ENCODE peak calls at places on chromosome 20, in four cellular contexts. B is colonic mucosa; M is A549; U is CD4-positive, CD25-positive, alpha-beta regulatory T cell. H is an unnamed sample. For H3K9me3, the result is how much of the 10 kb centered on the place peaks cover.

GRCh38 chr20:23125159-23125558 is 39.0 kb upstream of the CD93 start:
- DNase-seq in M (no peak), U (no peak), B (no peak), H (peak)

GRCh38 chr20:1001981-1002681 is at the start of gene RSPO4:
- DNase-seq in B (no peak), M (no peak), U (no peak), H (peak)

GRCh38 chr20:1209447-1210387 is 6.5 kb downstream of the C20orf202 start:
- DNase-seq in B (no peak), M (peak), U (no peak), H (peak)

GRCh38 chr20:12965212-12965879 is 43.4 kb upstream of the SPTLC3 start:
- DNase-seq in M (no peak), B (no peak), U (no peak), H (no peak)

GRCh38 chr20:50470249-50470858 is 39.8 kb upstream of the PTPN1 start:
- DNase-seq in U (no peak), M (no peak), B (no peak), H (no peak)

GRCh38 chr20:50295762-50296449 is 105.3 kb downstream of the CEBPB start:
- DNase-seq in M (no peak), B (no peak), U (no peak), H (no peak)

GRCh38 chr20:20233041-20233514 is 134.8 kb upstream of the INSM1 start:
- DNase-seq in U (no peak), M (no peak), B (no peak), H (no peak)

GRCh38 chr20:8744228-8744844 is 324.6 kb upstream of the PLCB4 start:
- DNase-seq in B (no peak), M (no peak), U (no peak), H (no peak)

GRCh38 chr20:3661060-3661820 is 2.0 kb downstream of the GFRA4 start:
- DNase-seq in M (no peak), U (no peak), B (no peak), H (no peak)

GRCh38 chr20:20780127-20780822 is 67.8 kb upstream of the RALGAPA2 start:
- DNase-seq in U (no peak), M (peak), B (peak), H (peak)

GRCh38 chr20:17835240-17835940 is 133.2 kb downstream of the SNX5 start:
- DNase-seq in U (no peak), B (no peak), M (peak), H (no peak)

GRCh38 chr20:63347950-63348827 is 13.0 kb downstream of the CHRNA4 start:
- DNase-seq in B (no peak), M (no peak), U (no peak), H (no peak)

GRCh38 chr20:29299811-29300578 is 1957.5 kb upstream of the DEFB115 start:
- DNase-seq in M (no peak), U (no peak), B (no peak), H (no peak)

GRCh38 chr20:20712004-20712473 is 405 bp downstream of the RALGAPA2 start:
- DNase-seq in U (no peak), B (no peak), M (no peak), H (peak)

GRCh38 chr20:38227578-38228360 is 32.8 kb downstream of the KIAA1755 start:
- DNase-seq in B (no peak), U (no peak), M (no peak), H (no peak)

GRCh38 chr20:36572701-36573102 is 695 bp upstream of the TGIF2 start:
- DNase-seq in U (peak), M (peak), B (peak), H (peak)

GRCh38 chr20:35306931-35307517 is 14.8 kb upstream of the FAM83C start:
- DNase-seq in U (no peak), M (peak), B (peak), H (peak)

GRCh38 chr20:34581341-34582189 is 23.0 kb downstream of the MAP1LC3A start:
- DNase-seq in U (no peak), M (no peak), B (no peak), H (no peak)

GRCh38 chr20:25223179-25223661 is 24.7 kb upstream of the PYGB start:
- DNase-seq in M (peak), B (peak), U (no peak), H (peak)

GRCh38 chr20:13009682-13010406 is 1.1 kb downstream of the SPTLC3 start:
- DNase-seq in B (peak), M (no peak), U (no peak), H (peak)

GRCh38 chr20:20304942-20305341 is 63.0 kb upstream of the INSM1 start:
- DNase-seq in M (no peak), B (no peak), U (no peak), H (no peak)

GRCh38 chr20:43767686-43768474 is 41.1 kb upstream of the GTSF1L start:
- DNase-seq in B (no peak), U (no peak), M (no peak), H (no peak)

GRCh38 chr20:46406986-46407670 is 713 bp upstream of the ELMO2 start:
- DNase-seq in B (peak), U (peak), M (no peak), H (peak)

GRCh38 chr20:13285408-13285807 is 64.3 kb downstream of the ISM1 start:
- DNase-seq in M (no peak), U (no peak), B (no peak), H (no peak)

GRCh38 chr20:38907918-38908677 is 18.1 kb upstream of the FAM83D start:
- DNase-seq in U (no peak), M (no peak), B (no peak), H (no peak)

GRCh38 chr20:20367681-20368413 is at the start of gene INSM1:
- DNase-seq in M (no peak), U (no peak), B (no peak), H (no peak)

GRCh38 chr20:4972506-4973251 is 28.6 kb downstream of the SLC23A2 start:
- DNase-seq in M (peak), B (no peak), U (no peak), H (no peak)

GRCh38 chr20:11204926-11205768 is 531.3 kb upstream of the JAG1 start:
- DNase-seq in B (peak), U (no peak), M (peak), H (peak)

GRCh38 chr20:60040471-60041162 is 82.4 kb downstream of the CDH26 start:
- DNase-seq in U (no peak), M (no peak), B (no peak), H (no peak)

GRCh38 chr20:24331939-24332338 is 137.5 kb upstream of the SYNDIG1 start:
- DNase-seq in B (no peak), U (no peak), M (no peak), H (no peak)

GRCh38 chr20:48384147-48384818 is 443.5 kb downstream of the PREX1 start:
- DNase-seq in M (peak), U (no peak), B (peak), H (no peak)
- H3K9me3 ChIP-seq in M (under half), U (under half), B (under half), H (under half)

GRCh38 chr20:49281059-49281912 is 3.4 kb upstream of the ZNFX1 start:
- DNase-seq in B (peak), U (no peak), M (peak), H (peak)

GRCh38 chr20:49280463-49281058 is 2.7 kb upstream of the ZNFX1 start:
- DNase-seq in B (no peak), M (no peak), U (no peak), H (no peak)

GRCh38 chr20:49282584-49283171 is 4.8 kb upstream of the ZNFX1 start:
- DNase-seq in B (no peak), M (no peak), U (no peak), H (no peak)

GRCh38 chr20:49283176-49283702 is 5.4 kb upstream of the ZNFX1 start:
- DNase-seq in M (no peak), U (no peak), B (no peak), H (no peak)

DNA sequence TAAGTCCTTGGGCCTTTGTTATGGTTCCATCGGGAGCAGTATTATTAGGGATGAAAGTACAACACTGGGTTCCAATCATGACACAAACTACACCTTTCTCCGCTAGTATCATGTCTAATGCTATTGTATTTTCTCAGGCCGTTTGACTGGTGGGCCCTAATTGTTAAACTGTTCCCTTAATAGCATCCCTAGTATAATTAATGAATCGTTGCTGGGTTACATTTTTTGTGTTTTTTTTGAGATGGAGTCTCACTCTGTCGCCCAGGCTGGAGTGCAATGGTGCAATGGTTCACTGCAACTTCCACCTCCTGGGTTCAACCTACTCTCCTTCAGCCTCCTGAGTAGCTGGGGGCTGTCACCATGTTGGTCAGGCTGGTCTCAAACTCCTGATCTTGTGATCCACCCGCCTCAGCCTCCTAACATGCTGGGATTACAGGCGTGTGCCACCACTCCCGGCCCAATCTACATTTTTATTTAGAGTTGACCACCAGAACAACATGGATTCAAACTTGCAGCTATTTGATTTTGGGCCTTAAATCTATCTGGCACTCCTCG is 4.1 kb upstream of the ZNFX1 start:
- DNase-seq in M (no peak), B (no peak), U (no peak), H (no peak)
- H3K9me3 ChIP-seq in M (under half), B (under half), U (half or more), H (under half)

GRCh38 chr20:15674253-15675145 is 898.7 kb downstream of the KIF16B start:
- DNase-seq in U (no peak), M (no peak), B (no peak), H (no peak)

GRCh38 chr20:15673206-15673605 is 900.0 kb downstream of the KIF16B start:
- DNase-seq in U (no peak), B (no peak), M (no peak), H (no peak)

GRCh38 chr20:15676815-15677214 is 896.4 kb downstream of the KIF16B start:
- DNase-seq in B (no peak), M (no peak), U (no peak), H (no peak)

GRCh38 chr20:15675813-15676484 is 897.3 kb downstream of the KIF16B start:
- DNase-seq in U (no peak), M (no peak), B (no peak), H (no peak)

DNA sequence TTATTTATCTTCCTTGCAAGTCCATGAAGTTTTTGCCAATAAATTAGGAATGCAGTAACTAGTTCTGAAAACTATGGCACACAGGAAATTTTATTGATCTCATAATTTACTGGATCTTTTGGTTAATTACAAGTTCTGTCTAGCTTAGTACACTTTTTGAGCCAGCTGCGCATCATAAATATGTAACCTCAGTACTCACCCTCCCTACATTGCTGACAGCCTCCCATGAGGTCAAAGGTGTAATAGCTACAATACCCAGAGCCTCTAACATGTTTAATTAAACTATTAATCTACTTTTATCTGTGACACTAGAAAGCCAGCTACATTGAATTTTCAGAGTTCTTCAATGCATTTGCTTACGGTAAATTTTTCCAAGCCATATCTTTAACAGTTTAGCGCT is 898.1 kb downstream of the KIF16B start:
- DNase-seq in M (no peak), B (no peak), U (no peak), H (no peak)
- H3K9me3 ChIP-seq in M (under half), B (under half), U (under half), H (under half)

DNA sequence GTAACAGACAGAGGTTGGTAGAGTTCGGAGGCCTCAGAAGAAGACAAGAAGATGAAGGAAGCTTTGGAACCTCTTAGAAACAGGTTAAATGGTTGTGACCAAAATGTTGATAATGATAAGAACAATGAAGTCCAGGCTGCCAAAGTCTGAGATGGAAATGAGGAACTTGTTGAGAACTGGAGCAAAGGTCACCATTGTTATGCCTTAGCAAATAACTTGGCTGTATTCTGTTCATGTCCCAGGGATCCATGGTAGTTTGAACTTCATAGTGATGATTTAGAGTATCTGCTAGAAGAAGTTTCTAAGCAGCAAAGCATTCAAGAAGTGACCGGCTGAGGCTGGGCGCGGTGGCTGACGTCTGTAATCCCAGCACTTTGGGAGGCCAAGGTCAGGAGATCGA is 11.1 kb upstream of the LSM14B start:
- DNase-seq in M (no peak), B (no peak), U (no peak), H (peak)
- H3K9me3 ChIP-seq in M (half or more), B (under half), U (under half), H (under half)

DNA sequence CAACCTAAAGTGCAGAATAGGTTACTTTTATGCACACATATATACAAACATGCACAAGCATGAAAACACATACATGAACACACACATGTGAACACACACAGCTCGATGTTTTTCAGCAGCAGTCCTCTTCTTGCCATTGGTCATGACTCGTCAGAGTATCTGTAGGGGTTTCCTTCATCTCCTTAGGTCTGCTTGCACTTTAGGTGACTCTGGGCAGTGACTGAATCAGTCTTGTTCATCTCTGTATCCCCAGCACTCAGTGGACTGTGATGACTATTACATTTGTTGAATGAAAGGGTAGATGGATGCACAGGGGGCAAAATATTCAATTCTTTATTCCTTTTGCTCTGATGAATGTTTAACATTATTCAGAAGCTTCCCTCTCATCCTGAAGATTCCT is 26.8 kb downstream of the CBLN4 start:
- DNase-seq in M (no peak), U (no peak), B (no peak), H (no peak)
- H3K9me3 ChIP-seq in M (under half), U (under half), B (under half), H (under half)

GRCh38 chr20:42577193-42577592 is 612.5 kb downstream of the PTPRT start:
- DNase-seq in U (no peak), B (no peak), M (no peak), H (no peak)

GRCh38 chr20:42567409-42567808 is 622.3 kb downstream of the PTPRT start:
- DNase-seq in M (no peak), U (no peak), B (no peak), H (peak)

GRCh38 chr20:42572320-42573016 is 617.2 kb downstream of the PTPRT start:
- DNase-seq in M (no peak), U (no peak), B (peak), H (peak)
- H3K9me3 ChIP-seq in M (under half), U (under half), B (under half), H (under half)

GRCh38 chr20:40073535-40074111 is 615.4 kb downstream of the MAFB start:
- DNase-seq in M (no peak), U (no peak), B (no peak), H (no peak)

GRCh38 chr20:40072907-40073306 is 616.1 kb downstream of the MAFB start:
- DNase-seq in U (no peak), B (no peak), M (no peak), H (no peak)
- H3K9me3 ChIP-seq in U (under half), B (under half), M (under half), H (under half)

DNA sequence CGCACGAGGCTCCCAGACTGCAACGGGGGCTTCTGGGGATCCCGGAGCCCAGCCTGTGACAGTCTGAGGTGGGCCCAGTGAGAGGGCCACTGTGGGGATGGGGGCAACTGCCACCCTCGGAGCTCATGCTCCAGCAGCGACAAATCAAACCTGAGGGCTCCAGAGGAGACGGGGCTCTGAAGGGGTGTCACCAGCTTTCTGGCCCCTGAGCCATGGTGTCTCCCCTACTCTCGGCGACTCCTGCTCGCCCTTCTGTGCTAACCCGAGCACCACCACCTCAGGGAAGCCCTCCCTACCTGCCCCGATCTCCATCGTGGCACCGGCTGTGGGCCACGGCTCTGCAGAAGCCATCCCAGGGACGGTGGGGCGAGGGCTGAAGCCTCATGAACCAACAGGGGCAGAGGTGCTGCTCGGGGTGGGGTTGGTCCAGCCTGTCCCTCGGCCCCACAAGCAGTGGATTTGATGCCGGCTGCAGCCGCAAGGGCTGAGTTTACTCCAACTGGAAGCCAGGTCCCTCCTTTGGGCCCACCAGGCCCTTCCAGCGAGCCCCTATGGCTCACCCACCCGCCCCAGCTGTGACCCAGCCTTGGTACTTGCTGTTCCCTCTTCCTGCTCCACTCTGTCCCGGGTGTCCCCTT is 102.7 kb downstream of the ASXL1 start:
- DNase-seq in B (no peak), U (no peak), M (no peak), H (no peak)
- H3K9me3 ChIP-seq in B (under half), U (under half), M (under half), H (under half)

GRCh38 chr20:41575412-41575811 is 42.8 kb downstream of the CHD6 start:
- DNase-seq in M (no peak), U (no peak), B (no peak), H (no peak)

GRCh38 chr20:41574802-41575389 is 43.3 kb downstream of the CHD6 start:
- DNase-seq in U (no peak), B (no peak), M (no peak), H (no peak)

GRCh38 chr20:41573955-41574354 is 44.2 kb downstream of the CHD6 start:
- DNase-seq in B (no peak), U (no peak), M (no peak), H (no peak)

GRCh38 chr20:41580384-41580783 is 37.8 kb downstream of the CHD6 start:
- DNase-seq in B (no peak), M (no peak), U (no peak), H (peak)

DNA sequence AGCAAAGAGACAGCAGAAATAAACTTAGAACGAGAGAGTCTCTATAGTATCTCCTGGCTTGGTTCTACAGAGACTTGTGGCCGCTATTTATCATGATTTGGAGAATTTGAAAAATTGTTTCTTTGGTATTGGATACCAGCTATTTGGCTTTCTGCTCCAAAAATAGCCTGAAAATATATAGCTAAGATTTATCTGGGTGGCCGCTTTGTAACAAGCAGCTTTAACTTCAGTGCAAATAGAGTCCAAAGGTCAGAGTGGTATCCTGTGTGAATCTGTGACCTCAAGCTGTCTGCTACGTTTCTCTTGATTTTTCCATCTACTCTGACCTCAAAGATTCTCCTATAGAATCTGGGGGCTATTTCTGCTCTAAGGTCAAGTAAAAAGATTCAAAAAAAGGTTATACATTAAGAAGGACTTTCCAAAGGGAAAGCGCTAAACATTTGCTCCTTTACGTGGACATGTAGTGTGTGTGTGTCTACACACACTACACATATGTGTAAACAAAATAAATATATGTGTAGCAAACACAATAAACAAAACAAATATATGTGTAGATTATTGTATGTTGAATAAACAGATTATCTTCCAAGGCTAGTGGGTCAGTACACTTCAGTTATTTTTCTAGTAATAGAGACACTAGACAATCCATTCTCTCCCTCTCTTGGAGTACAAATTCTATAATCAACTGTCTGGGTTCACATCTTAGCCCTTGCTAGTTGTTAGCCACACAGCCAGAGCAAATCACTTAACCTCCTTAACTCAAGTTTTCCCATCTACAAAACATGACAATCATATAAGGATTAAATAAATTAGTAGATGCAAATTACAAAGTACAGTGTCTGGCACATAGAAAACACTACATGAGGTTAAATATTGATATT is 40.8 kb downstream of the CHD6 start:
- DNase-seq in B (no peak), U (no peak), M (no peak), H (peak)
- H3K9me3 ChIP-seq in B (under half), U (under half), M (under half), H (under half)

H was measured in small intestine.